ENCODE peak calls at places on chromosomes 11 and 22, in seven cellular contexts. One of them, this sample, is unnamed.

GRCh38 chr11:7668911-7669310 is 4.4 kb downstream of the CYB5R2 start:
- DNase-seq in sciatic nerve: no peak
- DNase-seq in SW480: peak
- DNase-seq in brain microvascular endothelial cell: no peak
- DNase-seq in anterior cingulate cortex: peak
- DNase-seq in EH: no peak
- DNase-seq in CD4-positive, alpha-beta T cell: no peak
- DNase-seq in this sample: no peak

GRCh38 chr22:37254206-37254866 is 10.3 kb upstream of the RAC2 start:
- DNase-seq in EH: peak
- DNase-seq in SW480: no peak
- DNase-seq in sciatic nerve: no peak
- DNase-seq in anterior cingulate cortex: no peak
- DNase-seq in brain microvascular endothelial cell: peak
- DNase-seq in CD4-positive, alpha-beta T cell: no peak
- DNase-seq in this sample: peak

GRCh38 chr11:68773521-68774187 is 22.3 kb upstream of the TESMIN start:
- DNase-seq in sciatic nerve: peak
- DNase-seq in SW480: no peak
- DNase-seq in EH: peak
- DNase-seq in brain microvascular endothelial cell: peak
- DNase-seq in CD4-positive, alpha-beta T cell: no peak
- DNase-seq in anterior cingulate cortex: no peak
- DNase-seq in this sample: peak

GRCh38 chr22:43945632-43946390 is 9.4 kb upstream of the SAMM50 start:
- DNase-seq in sciatic nerve: peak
- DNase-seq in CD4-positive, alpha-beta T cell: peak
- DNase-seq in EH: peak
- DNase-seq in brain microvascular endothelial cell: peak
- DNase-seq in SW480: peak
- DNase-seq in anterior cingulate cortex: peak
- DNase-seq in this sample: peak

GRCh38 chr22:44736581-44737413 is 15.6 kb upstream of the ARHGAP8 start:
- DNase-seq in anterior cingulate cortex: no peak
- DNase-seq in CD4-positive, alpha-beta T cell: no peak
- DNase-seq in brain microvascular endothelial cell: no peak
- DNase-seq in sciatic nerve: no peak
- DNase-seq in EH: no peak
- DNase-seq in SW480: no peak
- DNase-seq in this sample: no peak

GRCh38 chr11:19428206-19429001 is 187.7 kb upstream of the E2F8 start:
- DNase-seq in SW480: peak
- DNase-seq in anterior cingulate cortex: no peak
- DNase-seq in EH: no peak
- DNase-seq in brain microvascular endothelial cell: no peak
- DNase-seq in sciatic nerve: no peak
- DNase-seq in CD4-positive, alpha-beta T cell: no peak
- DNase-seq in this sample: peak

GRCh38 chr11:6438979-6439571 is 1.7 kb downstream of the HPX start:
- DNase-seq in brain microvascular endothelial cell: peak
- DNase-seq in EH: peak
- DNase-seq in anterior cingulate cortex: peak
- DNase-seq in SW480: peak
- DNase-seq in CD4-positive, alpha-beta T cell: no peak
- DNase-seq in sciatic nerve: no peak
- DNase-seq in this sample: peak

GRCh38 chr11:98358551-98358950 is 662.2 kb upstream of the CNTN5 start:
- DNase-seq in CD4-positive, alpha-beta T cell: no peak
- DNase-seq in anterior cingulate cortex: no peak
- DNase-seq in brain microvascular endothelial cell: no peak
- DNase-seq in EH: no peak
- DNase-seq in sciatic nerve: no peak
- DNase-seq in SW480: no peak
- DNase-seq in this sample: no peak

GRCh38 chr11:11296434-11296833 is 56.6 kb downstream of the CSNK2A3 start:
- DNase-seq in brain microvascular endothelial cell: no peak
- DNase-seq in sciatic nerve: no peak
- DNase-seq in anterior cingulate cortex: no peak
- DNase-seq in CD4-positive, alpha-beta T cell: no peak
- DNase-seq in EH: no peak
- DNase-seq in SW480: no peak
- DNase-seq in this sample: no peak

GRCh38 chr11:2347449-2347848 is 29.7 kb upstream of the CD81 start:
- DNase-seq in CD4-positive, alpha-beta T cell: no peak
- DNase-seq in anterior cingulate cortex: no peak
- DNase-seq in sciatic nerve: no peak
- DNase-seq in brain microvascular endothelial cell: no peak
- DNase-seq in EH: no peak
- DNase-seq in SW480: no peak
- DNase-seq in this sample: no peak

GRCh38 chr22:49623715-49624114 is 204.0 kb downstream of the BRD1 start:
- DNase-seq in SW480: no peak
- DNase-seq in CD4-positive, alpha-beta T cell: no peak
- DNase-seq in sciatic nerve: no peak
- DNase-seq in anterior cingulate cortex: no peak
- DNase-seq in EH: no peak
- DNase-seq in brain microvascular endothelial cell: no peak
- DNase-seq in this sample: no peak

GRCh38 chr11:75797796-75798195 is 17.2 kb upstream of the UVRAG start:
- DNase-seq in anterior cingulate cortex: no peak
- DNase-seq in SW480: no peak
- DNase-seq in sciatic nerve: no peak
- DNase-seq in brain microvascular endothelial cell: no peak
- DNase-seq in EH: peak
- DNase-seq in CD4-positive, alpha-beta T cell: no peak
- DNase-seq in this sample: no peak

GRCh38 chr11:78429667-78430066 is 12.0 kb upstream of the GAB2 start:
- DNase-seq in EH: no peak
- DNase-seq in brain microvascular endothelial cell: no peak
- DNase-seq in CD4-positive, alpha-beta T cell: no peak
- DNase-seq in SW480: no peak
- DNase-seq in anterior cingulate cortex: no peak
- DNase-seq in sciatic nerve: no peak
- DNase-seq in this sample: no peak

GRCh38 chr11:71206186-71206585 is 46.2 kb downstream of the SHANK2 start:
- DNase-seq in EH: no peak
- DNase-seq in sciatic nerve: peak
- DNase-seq in CD4-positive, alpha-beta T cell: no peak
- DNase-seq in anterior cingulate cortex: no peak
- DNase-seq in SW480: no peak
- DNase-seq in brain microvascular endothelial cell: no peak
- DNase-seq in this sample: peak

GRCh38 chr11:88329563-88330250 is 7.8 kb downstream of the CTSC start:
- DNase-seq in EH: no peak
- DNase-seq in SW480: no peak
- DNase-seq in CD4-positive, alpha-beta T cell: no peak
- DNase-seq in anterior cingulate cortex: no peak
- DNase-seq in sciatic nerve: no peak
- DNase-seq in brain microvascular endothelial cell: no peak
- DNase-seq in this sample: no peak

GRCh38 chr11:76365038-76365679 is 15.8 kb downstream of the THAP12 start:
- DNase-seq in sciatic nerve: no peak
- DNase-seq in EH: no peak
- DNase-seq in anterior cingulate cortex: no peak
- DNase-seq in CD4-positive, alpha-beta T cell: no peak
- DNase-seq in brain microvascular endothelial cell: no peak
- DNase-seq in SW480: no peak
- DNase-seq in this sample: no peak

GRCh38 chr11:128291835-128292234 is 295.5 kb downstream of the ETS1 start:
- DNase-seq in brain microvascular endothelial cell: no peak
- DNase-seq in SW480: no peak
- DNase-seq in CD4-positive, alpha-beta T cell: peak
- DNase-seq in EH: no peak
- DNase-seq in sciatic nerve: no peak
- DNase-seq in anterior cingulate cortex: no peak
- DNase-seq in this sample: no peak

GRCh38 chr11:85595285-85595884 is 31.8 kb downstream of the DLG2 start:
- DNase-seq in EH: peak
- DNase-seq in anterior cingulate cortex: no peak
- DNase-seq in sciatic nerve: no peak
- DNase-seq in CD4-positive, alpha-beta T cell: no peak
- DNase-seq in SW480: peak
- DNase-seq in brain microvascular endothelial cell: no peak
- DNase-seq in this sample: peak

GRCh38 chr11:122141757-122142156 is 25.7 kb upstream of the BLID start:
- DNase-seq in sciatic nerve: no peak
- DNase-seq in EH: no peak
- DNase-seq in SW480: no peak
- DNase-seq in anterior cingulate cortex: peak
- DNase-seq in CD4-positive, alpha-beta T cell: no peak
- DNase-seq in brain microvascular endothelial cell: no peak
- DNase-seq in this sample: no peak

GRCh38 chr11:118435233-118435892 is 929 bp upstream of the KMT2A start:
- DNase-seq in sciatic nerve: peak
- DNase-seq in CD4-positive, alpha-beta T cell: peak
- DNase-seq in SW480: peak
- DNase-seq in brain microvascular endothelial cell: no peak
- DNase-seq in anterior cingulate cortex: peak
- DNase-seq in EH: peak
- DNase-seq in this sample: peak

GRCh38 chr11:61728066-61728939 is 24.1 kb upstream of the MYRF start:
- DNase-seq in SW480: peak
- DNase-seq in brain microvascular endothelial cell: no peak
- DNase-seq in CD4-positive, alpha-beta T cell: no peak
- DNase-seq in sciatic nerve: no peak
- DNase-seq in anterior cingulate cortex: no peak
- DNase-seq in EH: no peak
- DNase-seq in this sample: no peak

GRCh38 chr22:19289475-19290161 is 1.9 kb downstream of the CLTCL1 start:
- DNase-seq in anterior cingulate cortex: no peak
- DNase-seq in CD4-positive, alpha-beta T cell: no peak
- DNase-seq in SW480: peak
- DNase-seq in brain microvascular endothelial cell: peak
- DNase-seq in sciatic nerve: no peak
- DNase-seq in EH: peak
- DNase-seq in this sample: peak

GRCh38 chr22:31945971-31946680 is 1.8 kb downstream of the YWHAH start:
- DNase-seq in EH: peak
- DNase-seq in CD4-positive, alpha-beta T cell: no peak
- DNase-seq in brain microvascular endothelial cell: no peak
- DNase-seq in sciatic nerve: no peak
- DNase-seq in anterior cingulate cortex: peak
- DNase-seq in SW480: no peak
- DNase-seq in this sample: peak

GRCh38 chr11:114478768-114479167 is 39.5 kb downstream of the REXO2 start:
- DNase-seq in SW480: peak
- DNase-seq in EH: peak
- DNase-seq in CD4-positive, alpha-beta T cell: no peak
- DNase-seq in sciatic nerve: no peak
- DNase-seq in anterior cingulate cortex: no peak
- DNase-seq in brain microvascular endothelial cell: no peak
- DNase-seq in this sample: peak

GRCh38 chr11:14645247-14645912 is 1.8 kb downstream of the PDE3B start:
- DNase-seq in brain microvascular endothelial cell: peak
- DNase-seq in sciatic nerve: no peak
- DNase-seq in EH: peak
- DNase-seq in CD4-positive, alpha-beta T cell: no peak
- DNase-seq in anterior cingulate cortex: no peak
- DNase-seq in SW480: peak
- DNase-seq in this sample: peak

GRCh38 chr11:19982761-19983495 is 177.3 kb downstream of the DBX1 start:
- DNase-seq in sciatic nerve: no peak
- DNase-seq in SW480: no peak
- DNase-seq in brain microvascular endothelial cell: peak
- DNase-seq in EH: no peak
- DNase-seq in anterior cingulate cortex: no peak
- DNase-seq in CD4-positive, alpha-beta T cell: no peak
- DNase-seq in this sample: peak

GRCh38 chr11:123665321-123665720 is 10.9 kb upstream of the SCN3B start:
- DNase-seq in SW480: no peak
- DNase-seq in anterior cingulate cortex: no peak
- DNase-seq in brain microvascular endothelial cell: no peak
- DNase-seq in EH: no peak
- DNase-seq in sciatic nerve: no peak
- DNase-seq in CD4-positive, alpha-beta T cell: no peak
- DNase-seq in this sample: no peak

GRCh38 chr11:131274233-131274632 is 96.2 kb upstream of the NTM start:
- DNase-seq in SW480: no peak
- DNase-seq in brain microvascular endothelial cell: no peak
- DNase-seq in sciatic nerve: no peak
- DNase-seq in anterior cingulate cortex: no peak
- DNase-seq in EH: no peak
- DNase-seq in CD4-positive, alpha-beta T cell: no peak
- DNase-seq in this sample: no peak

GRCh38 chr22:49400866-49401598 is 426.6 kb downstream of the BRD1 start:
- DNase-seq in EH: no peak
- DNase-seq in sciatic nerve: peak
- DNase-seq in CD4-positive, alpha-beta T cell: no peak
- DNase-seq in SW480: no peak
- DNase-seq in brain microvascular endothelial cell: peak
- DNase-seq in anterior cingulate cortex: no peak
- DNase-seq in this sample: no peak

GRCh38 chr22:49956914-49957825 is 3.4 kb upstream of the PIM3 start:
- DNase-seq in CD4-positive, alpha-beta T cell: no peak
- DNase-seq in anterior cingulate cortex: no peak
- DNase-seq in brain microvascular endothelial cell: no peak
- DNase-seq in sciatic nerve: no peak
- DNase-seq in SW480: no peak
- DNase-seq in EH: no peak
- DNase-seq in this sample: no peak

GRCh38 chr22:28594784-28595324 is 84.8 kb downstream of the TTC28 start:
- DNase-seq in sciatic nerve: no peak
- DNase-seq in brain microvascular endothelial cell: peak
- DNase-seq in CD4-positive, alpha-beta T cell: no peak
- DNase-seq in anterior cingulate cortex: no peak
- DNase-seq in EH: peak
- DNase-seq in SW480: peak
- DNase-seq in this sample: peak

GRCh38 chr11:70501026-70501901 is 102.9 kb downstream of the CTTN start:
- DNase-seq in brain microvascular endothelial cell: no peak
- DNase-seq in EH: no peak
- DNase-seq in SW480: no peak
- DNase-seq in anterior cingulate cortex: peak
- DNase-seq in CD4-positive, alpha-beta T cell: no peak
- DNase-seq in sciatic nerve: no peak
- DNase-seq in this sample: no peak

GRCh38 chr22:24985824-24986214 is 33.3 kb downstream of the KIAA1671 start:
- DNase-seq in brain microvascular endothelial cell: peak
- DNase-seq in sciatic nerve: no peak
- DNase-seq in anterior cingulate cortex: no peak
- DNase-seq in SW480: no peak
- DNase-seq in EH: no peak
- DNase-seq in CD4-positive, alpha-beta T cell: no peak
- DNase-seq in this sample: peak